ENCODE peak calls at places on chromosome 12, in six cellular contexts. D, U, B, X, W and K are unnamed samples.

GRCh38 chr12:111349101-111349747 is 19.7 kb downstream of the PHETA1 start:
- DNase-seq in W (no peak), D (no peak), X (no peak), B (no peak), U (no peak), K (no peak)

GRCh38 chr12:107955966-107956643 is 173.0 kb upstream of the WSCD2 start:
- DNase-seq in U (no peak), B (no peak), X (no peak), W (no peak), D (no peak), K (no peak)

GRCh38 chr12:40971911-40972310 is 216.2 kb upstream of the PDZRN4 start:
- DNase-seq in B (no peak), D (no peak), W (no peak), X (no peak), U (peak; percentile 25), K (no peak)

GRCh38 chr12:22728989-22729388 is 104.0 kb downstream of the ETNK1 start:
- DNase-seq in X (no peak), B (no peak), U (peak; percentile 13), D (no peak), W (no peak), K (no peak)

GRCh38 chr12:96343347-96343954 is 56.8 kb downstream of the CDK17 start:
- DNase-seq in B (no peak), W (no peak), X (no peak), U (peak; percentile 51), D (no peak), K (peak; percentile 26)

GRCh38 chr12:92926549-92926948 is 2.5 kb downstream of the EEA1 start:
- DNase-seq in X (no peak), B (no peak), W (no peak), D (no peak), U (no peak), K (no peak)

GRCh38 chr12:104187446-104188155 is 28.0 kb upstream of the TXNRD1 start:
- DNase-seq in W (no peak), B (no peak), D (no peak), X (no peak), U (no peak), K (no peak)

GRCh38 chr12:50215033-50215432 is 47.9 kb upstream of the CERS5 start:
- DNase-seq in U (peak; percentile 38), W (no peak), D (peak; percentile 51), B (no peak), X (no peak), K (no peak)

GRCh38 chr12:39272934-39273770 is 169.8 kb downstream of the KIF21A start:
- DNase-seq in D (peak; percentile 54), U (peak; percentile 47), W (no peak), B (no peak), X (no peak), K (no peak)

GRCh38 chr12:111598637-111599458 is at the start of gene ATXN2:
- DNase-seq in W (peak; percentile 78), D (no peak), B (peak; percentile 67), X (peak; percentile 39), U (no peak), K (no peak)

GRCh38 chr12:70120970-70121369 is 122.3 kb upstream of the CNOT2 start:
- DNase-seq in B (no peak), U (no peak), D (no peak), W (no peak), X (no peak), K (no peak)

GRCh38 chr12:111570090-111570961 is 28.8 kb downstream of the ATXN2 start:
- DNase-seq in W (no peak), D (peak; percentile 89), X (no peak), U (peak; percentile 79), B (no peak), K (no peak)

GRCh38 chr12:63307849-63308248 is 156.8 kb upstream of the AVPR1A start:
- DNase-seq in W (no peak), X (no peak), U (no peak), D (no peak), B (no peak), K (no peak)

GRCh38 chr12:104213952-104214351 is 1.6 kb upstream of the TXNRD1 start:
- DNase-seq in W (no peak), B (no peak), D (no peak), U (peak; percentile 77), X (no peak), K (no peak)

GRCh38 chr12:80636832-80637231 is 70.6 kb upstream of the MYF6 start:
- DNase-seq in U (peak; percentile 16), D (no peak), W (no peak), X (no peak), B (no peak), K (no peak)

GRCh38 chr12:14621821-14622220 is 54.1 kb upstream of the PLBD1 start:
- DNase-seq in X (no peak), D (no peak), B (no peak), U (no peak), W (no peak), K (no peak)

GRCh38 chr12:71562681-71563595 is 100.7 kb downstream of the ZFC3H1 start:
- DNase-seq in U (no peak), D (no peak), W (no peak), B (no peak), X (no peak), K (no peak)

GRCh38 chr12:114041590-114041989 is 75.5 kb upstream of the RBM19 start:
- DNase-seq in X (no peak), W (no peak), U (no peak), B (no peak), D (no peak), K (no peak)

GRCh38 chr12:105861232-105861631 is 277.5 kb downstream of the NUAK1 start:
- DNase-seq in W (no peak), D (no peak), B (no peak), U (no peak), X (no peak), K (no peak)

GRCh38 chr12:111753144-111753881 is 13.4 kb upstream of the ALDH2 start:
- DNase-seq in U (peak; percentile 32), B (no peak), X (peak; percentile 57), D (peak; percentile 47), W (peak; percentile 83), K (no peak)

GRCh38 chr12:30796891-30797371 is 42.2 kb upstream of the CAPRIN2 start:
- DNase-seq in U (peak; percentile 45), B (no peak), W (no peak), D (peak; percentile 42), X (no peak), K (no peak)

GRCh38 chr12:53427905-53428594 is 4.4 kb downstream of the AMHR2 start:
- DNase-seq in B (no peak), U (peak; percentile 86), X (no peak), W (no peak), D (peak; percentile 100), K (no peak)

GRCh38 chr12:48219635-48220034 is 16.5 kb upstream of the OR10AD1 start:
- DNase-seq in D (no peak), W (no peak), U (no peak), B (no peak), X (no peak), K (no peak)

GRCh38 chr12:80187660-80188090 is 88.3 kb downstream of the OTOGL start:
- DNase-seq in B (no peak), U (peak; percentile 56), D (peak; percentile 46), W (peak; percentile 36), X (no peak), K (no peak)

GRCh38 chr12:57001448-57001906 is 4.9 kb downstream of the ZBTB39 start:
- DNase-seq in X (no peak), U (peak; percentile 14), W (peak; percentile 71), D (peak; percentile 54), B (peak; percentile 13), K (no peak)

GRCh38 chr12:56358836-56359532 is 923 bp downstream of the STAT2 start:
- DNase-seq in X (peak; percentile 24), U (peak; percentile 83), W (no peak), D (peak; percentile 70), B (no peak), K (peak; percentile 60)

GRCh38 chr12:53825246-53826081 is 73.7 kb upstream of the CISTR start:
- DNase-seq in D (peak; percentile 87), U (no peak), W (no peak), B (no peak), X (no peak), K (no peak)

GRCh38 chr12:122738561-122738960 is 7.9 kb upstream of the HCAR1 start:
- DNase-seq in B (no peak), U (peak; percentile 33), W (no peak), D (no peak), X (no peak), K (no peak)

GRCh38 chr12:123233505-123234299 is 466 bp downstream of the MTRFR start:
- DNase-seq in B (no peak), W (no peak), U (no peak), D (no peak), X (no peak), K (no peak)